ENCODE peak calls at places on chromosomes 7 and 10, in eight cellular contexts. R is Panc1, M is cardiac muscle cell, Z is HFFc6, U is endothelial cell, B is IMR-90, S is Calu3, L is GM23338. Y is an unnamed sample.

GRCh38 chr7:130881091-130881798 is 147.2 kb upstream of the KLF14 start:
- DNase-seq in L (no peak), S (no peak), U (no peak), R (peak), M (no peak), B (peak), Z (no peak), Y (no peak)

GRCh38 chr10:7525314-7526016 is 114.6 kb upstream of the SFMBT2 start:
- DNase-seq in Z (peak), S (peak), U (peak), M (peak), B (peak), L (peak), R (peak), Y (no peak)

GRCh38 chr10:102408081-102408727 is 10.4 kb downstream of the PSD start:
- DNase-seq in S (no peak), M (no peak), U (no peak), R (no peak), B (no peak), Z (no peak), L (no peak), Y (no peak)

GRCh38 chr7:34939175-34939574 is 98.1 kb downstream of the DPY19L1 start:
- DNase-seq in Z (peak), S (no peak), R (no peak), L (peak), M (peak), U (no peak), B (peak), Y (no peak)

GRCh38 chr7:157005456-157006204 is 4.8 kb downstream of the MNX1 start:
- DNase-seq in Z (no peak), R (no peak), M (no peak), U (no peak), S (no peak), B (no peak), L (peak), Y (no peak)

GRCh38 chr7:110590415-110590814 is 500.5 kb upstream of the LRRN3 start:
- DNase-seq in Z (no peak), L (peak), R (no peak), B (no peak), S (no peak), M (no peak), U (no peak), Y (no peak)

GRCh38 chr7:43764039-43764789 is 5.7 kb downstream of the BLVRA start:
- DNase-seq in R (no peak), L (no peak), B (no peak), U (no peak), S (peak), Z (no peak), M (peak), Y (no peak)

GRCh38 chr10:49396666-49396999 is 744 bp upstream of the DRGX start:
- DNase-seq in M (no peak), S (no peak), B (no peak), R (no peak), Z (no peak), U (no peak), L (no peak), Y (no peak)

GRCh38 chr7:114923403-114923713 is 1.5 kb downstream of the MDFIC start:
- DNase-seq in M (no peak), Z (no peak), L (no peak), B (no peak), R (no peak), U (no peak), S (no peak), Y (no peak)

GRCh38 chr7:67551027-67551426 is 554.4 kb downstream of the TYW1 start:
- DNase-seq in R (no peak), U (no peak), M (no peak), Z (no peak), L (no peak), S (no peak), B (no peak), Y (no peak)

GRCh38 chr7:50307368-50308012 is 3.0 kb downstream of the IKZF1 start:
- DNase-seq in S (no peak), M (no peak), R (no peak), Z (no peak), U (no peak), L (peak), B (no peak), Y (no peak)

GRCh38 chr10:77458986-77459590 is 178.5 kb downstream of the KCNMA1 start:
- DNase-seq in M (peak), Z (peak), U (no peak), S (no peak), R (no peak), L (no peak), B (peak), Y (no peak)

GRCh38 chr7:37495574-37496184 is 47.0 kb upstream of the ELMO1 start:
- DNase-seq in S (no peak), B (peak), U (no peak), R (peak), L (peak), Z (peak), M (peak), Y (no peak)

GRCh38 chr7:21104124-21104500 is 317.4 kb upstream of the SP8 start:
- DNase-seq in S (no peak), L (no peak), M (no peak), Z (no peak), B (no peak), R (no peak), U (no peak), Y (no peak)

GRCh38 chr10:79274279-79275104 is 72.8 kb upstream of the PPIF start:
- DNase-seq in S (no peak), B (no peak), U (no peak), L (no peak), Z (peak), M (peak), R (no peak), Y (no peak)

GRCh38 chr7:121262221-121262620 is 66.6 kb upstream of the WNT16 start:
- DNase-seq in L (no peak), R (no peak), S (no peak), Z (peak), U (no peak), B (peak), M (no peak), Y (no peak)

GRCh38 chr10:132265878-132266496 is 41.8 kb downstream of the STK32C start:
- DNase-seq in M (peak), U (no peak), S (no peak), R (no peak), Z (peak), L (no peak), B (peak), Y (no peak)

GRCh38 chr10:130200156-130201042 is 64.2 kb downstream of the GLRX3 start:
- DNase-seq in Z (no peak), S (no peak), M (no peak), B (no peak), U (no peak), R (no peak), L (no peak), Y (no peak)

GRCh38 chr10:125060851-125061556 is 99.4 kb downstream of the CTBP2 start:
- DNase-seq in Z (peak), U (peak), S (peak), R (no peak), B (peak), L (peak), M (peak), Y (no peak)

GRCh38 chr7:45574521-45575500 is 643 bp downstream of the ADCY1 start:
- DNase-seq in B (peak), U (peak), S (peak), M (peak), L (peak), Z (no peak), R (no peak), Y (no peak)

GRCh38 chr7:7539711-7540110 is 4.0 kb upstream of the COL28A1 start:
- DNase-seq in L (no peak), S (no peak), U (no peak), M (no peak), B (no peak), R (no peak), Z (no peak), Y (no peak)

GRCh38 chr10:71971311-71971731 is 7.1 kb downstream of the CHST3 start:
- DNase-seq in Z (no peak), U (no peak), M (no peak), S (no peak), R (no peak), L (no peak), B (no peak), Y (no peak)

DNA sequence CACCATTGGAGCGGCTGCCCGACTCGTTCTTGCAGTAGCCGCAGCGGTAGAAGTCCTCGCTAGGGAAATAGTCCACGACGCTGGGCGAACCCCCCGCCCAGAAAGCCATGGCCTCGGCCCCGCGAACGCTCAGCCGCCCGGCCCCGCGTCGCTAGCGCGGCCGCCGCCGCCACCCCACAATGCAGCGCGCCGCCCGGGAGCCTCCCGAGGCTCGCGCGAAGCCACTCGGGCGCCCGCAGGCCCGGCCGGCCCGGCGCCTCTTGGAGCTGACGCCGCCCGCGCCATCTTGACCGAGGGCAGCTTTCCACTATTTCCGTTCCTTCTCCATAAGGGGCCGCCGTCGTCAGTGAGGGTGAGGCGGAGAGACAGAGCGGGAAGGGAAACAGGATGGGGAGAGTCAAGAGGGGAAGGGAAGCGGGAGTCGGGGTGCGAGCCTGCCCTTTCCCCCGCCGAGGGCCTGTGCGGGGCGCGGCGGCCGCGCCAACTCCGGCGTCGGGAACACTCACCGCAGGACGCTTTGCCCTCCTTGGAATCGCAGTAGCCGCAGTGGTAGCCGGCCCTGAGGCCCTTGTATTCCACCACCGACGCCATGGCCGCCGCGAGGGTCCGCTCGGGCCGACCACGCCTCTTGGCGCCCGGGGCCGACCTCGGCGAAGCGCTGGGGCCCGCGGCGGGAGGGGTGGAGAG is at the start of gene ATE1:
- DNase-seq in S (peak), L (peak), U (peak), Z (peak), R (no peak), B (peak), M (peak), Y (peak)
- TF ChIP-seq CTCF in S (no peak), L (no peak), U (no peak), Z (peak), R (no peak), B (no peak), M (no peak), Y (no peak)

GRCh38 chr7:32762894-32763293 is 128.7 kb downstream of the KBTBD2 start:
- DNase-seq in R (no peak), Z (no peak), L (peak), M (no peak), B (no peak), U (peak), S (no peak), Y (no peak)

GRCh38 chr7:32762321-32762669 is 129.3 kb downstream of the KBTBD2 start:
- DNase-seq in B (no peak), R (no peak), M (no peak), Z (no peak), L (no peak), S (no peak), U (no peak), Y (no peak)

GRCh38 chr7:32765185-32765584 is 126.4 kb downstream of the KBTBD2 start:
- DNase-seq in U (no peak), R (no peak), S (no peak), B (no peak), L (no peak), Z (no peak), M (no peak), Y (no peak)

GRCh38 chr7:32761451-32762320 is 129.9 kb downstream of the KBTBD2 start:
- DNase-seq in B (no peak), U (peak), M (peak), S (no peak), R (no peak), Z (no peak), L (peak), Y (no peak)
- TF ChIP-seq CTCF in B (no peak), U (no peak), M (peak), S (no peak), R (no peak), Z (no peak), L (peak), Y (no peak)

GRCh38 chr7:83077328-83077727 is 85.4 kb downstream of the PCLO start:
- DNase-seq in L (no peak), U (no peak), Z (no peak), R (no peak), B (no peak), M (peak), S (no peak), Y (no peak)

GRCh38 chr7:83072576-83073517 is 89.8 kb downstream of the PCLO start:
- DNase-seq in M (no peak), U (no peak), S (no peak), R (no peak), L (no peak), B (no peak), Z (no peak), Y (no peak)
- TF ChIP-seq CTCF in M (no peak), U (peak), S (no peak), R (peak), L (peak), B (no peak), Z (no peak), Y (no peak)

GRCh38 chr7:98250789-98251188 is 1.2 kb downstream of the TECPR1 start:
- DNase-seq in R (no peak), B (no peak), M (no peak), L (peak), S (no peak), U (peak), Z (no peak), Y (no peak)
- TF ChIP-seq CTCF in R (no peak), B (no peak), M (no peak), L (no peak), S (no peak), U (no peak), Z (no peak), Y (no peak)

GRCh38 chr10:18313146-18313542 is 172.9 kb downstream of the CACNB2 start:
- DNase-seq in S (no peak), Z (no peak), R (no peak), U (no peak), B (no peak), L (no peak), M (no peak), Y (no peak)

GRCh38 chr10:18310761-18311160 is 170.5 kb downstream of the CACNB2 start:
- DNase-seq in L (no peak), M (no peak), U (no peak), B (no peak), S (no peak), Z (no peak), R (no peak), Y (no peak)

GRCh38 chr10:18308600-18308999 is 168.4 kb downstream of the CACNB2 start:
- DNase-seq in M (no peak), L (no peak), S (no peak), U (no peak), R (no peak), B (no peak), Z (no peak), Y (no peak)

GRCh38 chr10:18313626-18314025 is 173.4 kb downstream of the CACNB2 start:
- DNase-seq in U (no peak), Z (no peak), R (no peak), L (no peak), B (no peak), M (no peak), S (no peak), Y (no peak)

DNA sequence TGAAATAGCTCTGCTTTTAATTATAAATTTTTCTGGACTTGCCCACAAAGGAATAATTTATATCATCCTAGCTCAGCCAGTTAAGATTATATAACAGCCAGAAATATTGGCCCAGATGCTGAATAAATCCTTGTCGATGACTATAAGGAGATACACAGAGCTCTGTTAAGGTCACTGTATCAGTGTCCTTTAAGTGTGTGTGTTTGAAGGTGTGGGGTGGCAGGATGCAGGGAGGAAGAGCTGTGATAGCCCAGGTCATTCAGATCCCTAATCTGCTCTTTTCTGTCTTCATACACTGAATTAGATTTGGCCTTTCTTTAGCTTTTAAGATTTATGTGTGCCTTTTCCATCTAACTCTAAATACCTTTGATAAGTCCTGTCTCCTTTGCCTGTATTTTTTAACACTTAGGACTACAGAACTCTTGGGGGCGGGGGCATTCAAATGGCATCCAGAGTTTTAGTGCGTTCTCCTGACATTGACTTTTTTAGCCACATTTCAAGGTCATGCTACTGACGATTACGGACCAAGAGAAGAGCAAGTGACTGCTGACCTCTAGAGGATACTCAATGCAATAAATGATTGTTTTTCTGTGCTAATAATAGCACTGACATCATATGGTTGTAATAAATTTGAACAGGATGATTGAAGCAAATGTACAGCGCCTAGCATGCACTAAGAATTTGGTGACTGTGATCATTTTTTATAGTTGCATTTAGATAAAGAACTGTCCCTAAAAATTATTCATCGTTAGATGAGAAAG is 172.3 kb downstream of the CACNB2 start:
- DNase-seq in U (no peak), M (peak), R (no peak), B (peak), Z (peak), S (no peak), L (peak), Y (no peak)
- TF ChIP-seq CTCF in U (peak), M (peak), R (peak), B (peak), Z (peak), S (no peak), L (peak), Y (no peak)

Y was measured in activated B cell treated with CpG ODN at 0.5 μM for 24 hours.